ENCODE peak calls at places on chromosomes 12 and 14, in nine cellular contexts. One of them, this sample, is unnamed.

GRCh38 chr14:61558271-61558670 is 137.0 kb upstream of the HIF1A start:
- DNase-seq in mucosa of gallbladder: no peak
- DNase-seq in heart right ventricle: no peak
- DNase-seq in HEK293T: peak
- DNase-seq in stimulated activated CD4-positive, alpha-beta T cell treated with anti-CD3 and anti-CD28 coated beads, Interleukin-2, amount 100 ng/mL, for 48 hours: no peak
- DNase-seq in heart left ventricle: no peak
- DNase-seq in naive thymus-derived CD8-positive, alpha-beta T cell: no peak
- DNase-seq in GF-D8: no peak
- DNase-seq in pancreas: no peak
- DNase-seq in this sample: no peak

GRCh38 chr12:52907092-52907810 is 2.4 kb upstream of the KRT8 start:
- DNase-seq in heart left ventricle: peak
- DNase-seq in HEK293T: no peak
- DNase-seq in pancreas: peak
- DNase-seq in heart right ventricle: no peak
- DNase-seq in GF-D8: no peak
- DNase-seq in naive thymus-derived CD8-positive, alpha-beta T cell: no peak
- DNase-seq in mucosa of gallbladder: peak
- DNase-seq in stimulated activated CD4-positive, alpha-beta T cell treated with anti-CD3 and anti-CD28 coated beads, Interleukin-2, amount 100 ng/mL, for 48 hours: no peak
- DNase-seq in this sample: peak

GRCh38 chr14:34059037-34059924 is 108.4 kb upstream of the EGLN3 start:
- DNase-seq in heart right ventricle: no peak
- DNase-seq in GF-D8: no peak
- DNase-seq in stimulated activated CD4-positive, alpha-beta T cell treated with anti-CD3 and anti-CD28 coated beads, Interleukin-2, amount 100 ng/mL, for 48 hours: no peak
- DNase-seq in mucosa of gallbladder: no peak
- DNase-seq in pancreas: no peak
- DNase-seq in heart left ventricle: no peak
- DNase-seq in HEK293T: no peak
- DNase-seq in naive thymus-derived CD8-positive, alpha-beta T cell: no peak
- DNase-seq in this sample: no peak

GRCh38 chr12:132429122-132429931 is 60.6 kb upstream of the FBRSL1 start:
- DNase-seq in pancreas: peak
- DNase-seq in naive thymus-derived CD8-positive, alpha-beta T cell: no peak
- DNase-seq in mucosa of gallbladder: peak
- DNase-seq in heart left ventricle: no peak
- DNase-seq in heart right ventricle: no peak
- DNase-seq in HEK293T: no peak
- DNase-seq in GF-D8: peak
- DNase-seq in stimulated activated CD4-positive, alpha-beta T cell treated with anti-CD3 and anti-CD28 coated beads, Interleukin-2, amount 100 ng/mL, for 48 hours: no peak
- DNase-seq in this sample: peak

GRCh38 chr12:4817813-4818212 is 91.9 kb upstream of the KCNA1 start:
- DNase-seq in GF-D8: no peak
- DNase-seq in HEK293T: no peak
- DNase-seq in mucosa of gallbladder: no peak
- DNase-seq in pancreas: no peak
- DNase-seq in heart right ventricle: peak
- DNase-seq in stimulated activated CD4-positive, alpha-beta T cell treated with anti-CD3 and anti-CD28 coated beads, Interleukin-2, amount 100 ng/mL, for 48 hours: no peak
- DNase-seq in heart left ventricle: peak
- DNase-seq in naive thymus-derived CD8-positive, alpha-beta T cell: no peak
- DNase-seq in this sample: no peak

GRCh38 chr14:90773705-90774104 is 42.5 kb downstream of the TTC7B start:
- DNase-seq in HEK293T: no peak
- DNase-seq in heart left ventricle: no peak
- DNase-seq in naive thymus-derived CD8-positive, alpha-beta T cell: no peak
- DNase-seq in pancreas: no peak
- DNase-seq in stimulated activated CD4-positive, alpha-beta T cell treated with anti-CD3 and anti-CD28 coated beads, Interleukin-2, amount 100 ng/mL, for 48 hours: no peak
- DNase-seq in heart right ventricle: no peak
- DNase-seq in GF-D8: no peak
- DNase-seq in mucosa of gallbladder: no peak
- DNase-seq in this sample: no peak

GRCh38 chr12:48894271-48894670 is 28.6 kb upstream of the RND1 start:
- DNase-seq in GF-D8: no peak
- DNase-seq in mucosa of gallbladder: no peak
- DNase-seq in pancreas: no peak
- DNase-seq in HEK293T: no peak
- DNase-seq in stimulated activated CD4-positive, alpha-beta T cell treated with anti-CD3 and anti-CD28 coated beads, Interleukin-2, amount 100 ng/mL, for 48 hours: no peak
- DNase-seq in heart right ventricle: no peak
- DNase-seq in heart left ventricle: no peak
- DNase-seq in naive thymus-derived CD8-positive, alpha-beta T cell: no peak
- DNase-seq in this sample: no peak

GRCh38 chr14:50311974-50312733 is at the start of the genes DMAC2L and L2HGDH:
- DNase-seq in pancreas: peak
- DNase-seq in heart right ventricle: peak
- DNase-seq in heart left ventricle: peak
- DNase-seq in naive thymus-derived CD8-positive, alpha-beta T cell: peak
- DNase-seq in GF-D8: peak
- DNase-seq in HEK293T: peak
- DNase-seq in stimulated activated CD4-positive, alpha-beta T cell treated with anti-CD3 and anti-CD28 coated beads, Interleukin-2, amount 100 ng/mL, for 48 hours: peak
- DNase-seq in mucosa of gallbladder: peak
- DNase-seq in this sample: peak

GRCh38 chr12:114673169-114673833 is 10.7 kb downstream of the TBX3 start:
- DNase-seq in heart left ventricle: no peak
- DNase-seq in mucosa of gallbladder: peak
- DNase-seq in heart right ventricle: no peak
- DNase-seq in pancreas: no peak
- DNase-seq in HEK293T: no peak
- DNase-seq in naive thymus-derived CD8-positive, alpha-beta T cell: no peak
- DNase-seq in stimulated activated CD4-positive, alpha-beta T cell treated with anti-CD3 and anti-CD28 coated beads, Interleukin-2, amount 100 ng/mL, for 48 hours: no peak
- DNase-seq in GF-D8: no peak
- DNase-seq in this sample: no peak

GRCh38 chr14:75254901-75255300 is 23.7 kb upstream of the FOS start:
- DNase-seq in HEK293T: no peak
- DNase-seq in GF-D8: no peak
- DNase-seq in stimulated activated CD4-positive, alpha-beta T cell treated with anti-CD3 and anti-CD28 coated beads, Interleukin-2, amount 100 ng/mL, for 48 hours: no peak
- DNase-seq in heart right ventricle: no peak
- DNase-seq in pancreas: no peak
- DNase-seq in heart left ventricle: no peak
- DNase-seq in mucosa of gallbladder: peak
- DNase-seq in naive thymus-derived CD8-positive, alpha-beta T cell: no peak
- DNase-seq in this sample: peak

GRCh38 chr14:75513911-75514672 is 8.2 kb upstream of the BATF start:
- DNase-seq in heart right ventricle: no peak
- DNase-seq in HEK293T: no peak
- DNase-seq in pancreas: no peak
- DNase-seq in stimulated activated CD4-positive, alpha-beta T cell treated with anti-CD3 and anti-CD28 coated beads, Interleukin-2, amount 100 ng/mL, for 48 hours: no peak
- DNase-seq in GF-D8: no peak
- DNase-seq in mucosa of gallbladder: no peak
- DNase-seq in heart left ventricle: no peak
- DNase-seq in naive thymus-derived CD8-positive, alpha-beta T cell: no peak
- DNase-seq in this sample: no peak

GRCh38 chr14:21408152-21408551 is 24.3 kb upstream of the SUPT16H start:
- DNase-seq in mucosa of gallbladder: no peak
- DNase-seq in heart right ventricle: no peak
- DNase-seq in HEK293T: no peak
- DNase-seq in naive thymus-derived CD8-positive, alpha-beta T cell: no peak
- DNase-seq in GF-D8: no peak
- DNase-seq in pancreas: no peak
- DNase-seq in stimulated activated CD4-positive, alpha-beta T cell treated with anti-CD3 and anti-CD28 coated beads, Interleukin-2, amount 100 ng/mL, for 48 hours: no peak
- DNase-seq in heart left ventricle: no peak
- DNase-seq in this sample: no peak

GRCh38 chr12:464484-465267 is 4.9 kb downstream of the B4GALNT3 start:
- DNase-seq in stimulated activated CD4-positive, alpha-beta T cell treated with anti-CD3 and anti-CD28 coated beads, Interleukin-2, amount 100 ng/mL, for 48 hours: no peak
- DNase-seq in HEK293T: no peak
- DNase-seq in heart right ventricle: peak
- DNase-seq in mucosa of gallbladder: no peak
- DNase-seq in heart left ventricle: peak
- DNase-seq in naive thymus-derived CD8-positive, alpha-beta T cell: no peak
- DNase-seq in GF-D8: no peak
- DNase-seq in pancreas: no peak
- DNase-seq in this sample: no peak

GRCh38 chr12:90064759-90065158 is 356.1 kb upstream of the ATP2B1 start:
- DNase-seq in naive thymus-derived CD8-positive, alpha-beta T cell: no peak
- DNase-seq in GF-D8: no peak
- DNase-seq in mucosa of gallbladder: no peak
- DNase-seq in pancreas: no peak
- DNase-seq in stimulated activated CD4-positive, alpha-beta T cell treated with anti-CD3 and anti-CD28 coated beads, Interleukin-2, amount 100 ng/mL, for 48 hours: no peak
- DNase-seq in HEK293T: no peak
- DNase-seq in heart left ventricle: no peak
- DNase-seq in heart right ventricle: no peak
- DNase-seq in this sample: no peak

GRCh38 chr12:90978117-90978770 is 23.3 kb upstream of the CCER1 start:
- DNase-seq in GF-D8: peak
- DNase-seq in pancreas: no peak
- DNase-seq in heart left ventricle: no peak
- DNase-seq in mucosa of gallbladder: no peak
- DNase-seq in naive thymus-derived CD8-positive, alpha-beta T cell: no peak
- DNase-seq in HEK293T: peak
- DNase-seq in stimulated activated CD4-positive, alpha-beta T cell treated with anti-CD3 and anti-CD28 coated beads, Interleukin-2, amount 100 ng/mL, for 48 hours: no peak
- DNase-seq in heart right ventricle: peak
- DNase-seq in this sample: no peak

GRCh38 chr14:75134644-75135043 is 7.8 kb upstream of the NEK9 start:
- DNase-seq in heart right ventricle: no peak
- DNase-seq in stimulated activated CD4-positive, alpha-beta T cell treated with anti-CD3 and anti-CD28 coated beads, Interleukin-2, amount 100 ng/mL, for 48 hours: no peak
- DNase-seq in GF-D8: no peak
- DNase-seq in mucosa of gallbladder: peak
- DNase-seq in heart left ventricle: no peak
- DNase-seq in HEK293T: no peak
- DNase-seq in naive thymus-derived CD8-positive, alpha-beta T cell: no peak
- DNase-seq in pancreas: no peak
- DNase-seq in this sample: no peak

GRCh38 chr14:87896393-87897380 is 96.3 kb downstream of the GALC start:
- DNase-seq in naive thymus-derived CD8-positive, alpha-beta T cell: no peak
- DNase-seq in HEK293T: peak
- DNase-seq in mucosa of gallbladder: no peak
- DNase-seq in stimulated activated CD4-positive, alpha-beta T cell treated with anti-CD3 and anti-CD28 coated beads, Interleukin-2, amount 100 ng/mL, for 48 hours: peak
- DNase-seq in heart left ventricle: no peak
- DNase-seq in GF-D8: no peak
- DNase-seq in pancreas: no peak
- DNase-seq in heart right ventricle: peak
- DNase-seq in this sample: no peak

GRCh38 chr12:32615441-32615840 is 63.7 kb upstream of the DNM1L start:
- DNase-seq in HEK293T: no peak
- DNase-seq in naive thymus-derived CD8-positive, alpha-beta T cell: no peak
- DNase-seq in pancreas: no peak
- DNase-seq in heart right ventricle: no peak
- DNase-seq in stimulated activated CD4-positive, alpha-beta T cell treated with anti-CD3 and anti-CD28 coated beads, Interleukin-2, amount 100 ng/mL, for 48 hours: no peak
- DNase-seq in GF-D8: no peak
- DNase-seq in mucosa of gallbladder: no peak
- DNase-seq in heart left ventricle: no peak
- DNase-seq in this sample: peak

GRCh38 chr12:87812030-87812429 is 217.2 kb downstream of the C12orf50 start:
- DNase-seq in mucosa of gallbladder: no peak
- DNase-seq in pancreas: no peak
- DNase-seq in heart left ventricle: no peak
- DNase-seq in naive thymus-derived CD8-positive, alpha-beta T cell: no peak
- DNase-seq in heart right ventricle: no peak
- DNase-seq in stimulated activated CD4-positive, alpha-beta T cell treated with anti-CD3 and anti-CD28 coated beads, Interleukin-2, amount 100 ng/mL, for 48 hours: no peak
- DNase-seq in HEK293T: no peak
- DNase-seq in GF-D8: no peak
- DNase-seq in this sample: no peak

GRCh38 chr12:96457191-96457930 is 32.0 kb upstream of the CFAP54 start:
- DNase-seq in heart right ventricle: no peak
- DNase-seq in naive thymus-derived CD8-positive, alpha-beta T cell: no peak
- DNase-seq in mucosa of gallbladder: no peak
- DNase-seq in heart left ventricle: no peak
- DNase-seq in GF-D8: no peak
- DNase-seq in stimulated activated CD4-positive, alpha-beta T cell treated with anti-CD3 and anti-CD28 coated beads, Interleukin-2, amount 100 ng/mL, for 48 hours: no peak
- DNase-seq in HEK293T: no peak
- DNase-seq in pancreas: no peak
- DNase-seq in this sample: no peak

GRCh38 chr12:6529291-6529737 is 5.0 kb upstream of the GAPDH start:
- DNase-seq in HEK293T: no peak
- DNase-seq in heart left ventricle: no peak
- DNase-seq in GF-D8: no peak
- DNase-seq in stimulated activated CD4-positive, alpha-beta T cell treated with anti-CD3 and anti-CD28 coated beads, Interleukin-2, amount 100 ng/mL, for 48 hours: no peak
- DNase-seq in heart right ventricle: no peak
- DNase-seq in pancreas: no peak
- DNase-seq in mucosa of gallbladder: no peak
- DNase-seq in naive thymus-derived CD8-positive, alpha-beta T cell: no peak
- DNase-seq in this sample: no peak

GRCh38 chr12:130286741-130287140 is 50.9 kb upstream of the PIWIL1 start:
- DNase-seq in naive thymus-derived CD8-positive, alpha-beta T cell: no peak
- DNase-seq in heart left ventricle: no peak
- DNase-seq in heart right ventricle: no peak
- DNase-seq in HEK293T: no peak
- DNase-seq in stimulated activated CD4-positive, alpha-beta T cell treated with anti-CD3 and anti-CD28 coated beads, Interleukin-2, amount 100 ng/mL, for 48 hours: no peak
- DNase-seq in mucosa of gallbladder: no peak
- DNase-seq in pancreas: no peak
- DNase-seq in GF-D8: no peak
- DNase-seq in this sample: no peak

GRCh38 chr12:13069380-13069779 is 25.2 kb downstream of the FAM234B start:
- DNase-seq in heart right ventricle: no peak
- DNase-seq in pancreas: no peak
- DNase-seq in GF-D8: no peak
- DNase-seq in HEK293T: no peak
- DNase-seq in heart left ventricle: no peak
- DNase-seq in mucosa of gallbladder: no peak
- DNase-seq in stimulated activated CD4-positive, alpha-beta T cell treated with anti-CD3 and anti-CD28 coated beads, Interleukin-2, amount 100 ng/mL, for 48 hours: no peak
- DNase-seq in naive thymus-derived CD8-positive, alpha-beta T cell: no peak
- DNase-seq in this sample: no peak

GRCh38 chr12:53229454-53229853 is 2.6 kb downstream of the RARG start:
- DNase-seq in GF-D8: no peak
- DNase-seq in heart right ventricle: no peak
- DNase-seq in naive thymus-derived CD8-positive, alpha-beta T cell: no peak
- DNase-seq in pancreas: no peak
- DNase-seq in heart left ventricle: no peak
- DNase-seq in stimulated activated CD4-positive, alpha-beta T cell treated with anti-CD3 and anti-CD28 coated beads, Interleukin-2, amount 100 ng/mL, for 48 hours: no peak
- DNase-seq in HEK293T: no peak
- DNase-seq in mucosa of gallbladder: no peak
- DNase-seq in this sample: no peak

GRCh38 chr12:68833508-68833907 is 25.5 kb downstream of the MDM2 start:
- DNase-seq in mucosa of gallbladder: no peak
- DNase-seq in heart right ventricle: no peak
- DNase-seq in stimulated activated CD4-positive, alpha-beta T cell treated with anti-CD3 and anti-CD28 coated beads, Interleukin-2, amount 100 ng/mL, for 48 hours: no peak
- DNase-seq in heart left ventricle: no peak
- DNase-seq in GF-D8: no peak
- DNase-seq in naive thymus-derived CD8-positive, alpha-beta T cell: no peak
- DNase-seq in pancreas: no peak
- DNase-seq in HEK293T: no peak
- DNase-seq in this sample: no peak

GRCh38 chr14:54189358-54190354 is 207.2 kb upstream of the CDKN3 start:
- DNase-seq in stimulated activated CD4-positive, alpha-beta T cell treated with anti-CD3 and anti-CD28 coated beads, Interleukin-2, amount 100 ng/mL, for 48 hours: no peak
- DNase-seq in GF-D8: no peak
- DNase-seq in mucosa of gallbladder: no peak
- DNase-seq in heart right ventricle: no peak
- DNase-seq in pancreas: no peak
- DNase-seq in naive thymus-derived CD8-positive, alpha-beta T cell: no peak
- DNase-seq in HEK293T: no peak
- DNase-seq in heart left ventricle: no peak
- DNase-seq in this sample: no peak

GRCh38 chr14:96167224-96168148 is 37.2 kb upstream of the BDKRB2 start:
- DNase-seq in heart right ventricle: no peak
- DNase-seq in heart left ventricle: no peak
- DNase-seq in naive thymus-derived CD8-positive, alpha-beta T cell: no peak
- DNase-seq in GF-D8: no peak
- DNase-seq in stimulated activated CD4-positive, alpha-beta T cell treated with anti-CD3 and anti-CD28 coated beads, Interleukin-2, amount 100 ng/mL, for 48 hours: no peak
- DNase-seq in pancreas: no peak
- DNase-seq in mucosa of gallbladder: no peak
- DNase-seq in HEK293T: no peak
- DNase-seq in this sample: peak

GRCh38 chr12:2412305-2412643 is 359.5 kb downstream of the CACNA1C start:
- DNase-seq in stimulated activated CD4-positive, alpha-beta T cell treated with anti-CD3 and anti-CD28 coated beads, Interleukin-2, amount 100 ng/mL, for 48 hours: no peak
- DNase-seq in HEK293T: no peak
- DNase-seq in heart left ventricle: no peak
- DNase-seq in mucosa of gallbladder: no peak
- DNase-seq in GF-D8: no peak
- DNase-seq in naive thymus-derived CD8-positive, alpha-beta T cell: no peak
- DNase-seq in heart right ventricle: no peak
- DNase-seq in pancreas: no peak
- DNase-seq in this sample: no peak

GRCh38 chr14:23787436-23787835 is 151.3 kb downstream of the DHRS2 start:
- DNase-seq in heart right ventricle: no peak
- DNase-seq in mucosa of gallbladder: no peak
- DNase-seq in naive thymus-derived CD8-positive, alpha-beta T cell: no peak
- DNase-seq in stimulated activated CD4-positive, alpha-beta T cell treated with anti-CD3 and anti-CD28 coated beads, Interleukin-2, amount 100 ng/mL, for 48 hours: no peak
- DNase-seq in HEK293T: no peak
- DNase-seq in pancreas: no peak
- DNase-seq in GF-D8: no peak
- DNase-seq in heart left ventricle: no peak
- DNase-seq in this sample: no peak

GRCh38 chr12:104334581-104334980 is 31.0 kb downstream of the EID3 start:
- DNase-seq in HEK293T: no peak
- DNase-seq in naive thymus-derived CD8-positive, alpha-beta T cell: no peak
- DNase-seq in stimulated activated CD4-positive, alpha-beta T cell treated with anti-CD3 and anti-CD28 coated beads, Interleukin-2, amount 100 ng/mL, for 48 hours: no peak
- DNase-seq in mucosa of gallbladder: no peak
- DNase-seq in GF-D8: no peak
- DNase-seq in heart right ventricle: no peak
- DNase-seq in heart left ventricle: no peak
- DNase-seq in pancreas: no peak
- DNase-seq in this sample: no peak

GRCh38 chr14:67650694-67651093 is 23.7 kb downstream of the VTI1B start:
- DNase-seq in GF-D8: no peak
- DNase-seq in pancreas: no peak
- DNase-seq in stimulated activated CD4-positive, alpha-beta T cell treated with anti-CD3 and anti-CD28 coated beads, Interleukin-2, amount 100 ng/mL, for 48 hours: no peak
- DNase-seq in heart left ventricle: no peak
- DNase-seq in HEK293T: no peak
- DNase-seq in naive thymus-derived CD8-positive, alpha-beta T cell: no peak
- DNase-seq in heart right ventricle: no peak
- DNase-seq in mucosa of gallbladder: no peak
- DNase-seq in this sample: no peak